ENCODE peak calls at places on chromosome 6, in six cellular contexts. C is A549, N is HepG2, K is K562, E is H1, B is GM12878. Y is an unnamed sample.

GRCh38 chr6:13357551-13358075 is 29.3 kb upstream of the TBC1D7 start:
- DNase-seq in C (no peak), N (no peak), K (no peak), E (no peak), B (no peak), Y (no peak)

GRCh38 chr6:37454420-37455125 is 21.6 kb downstream of the CMTR1 start:
- DNase-seq in C (no peak), N (no peak), K (no peak), E (no peak), B (no peak), Y (peak; percentile 72)

GRCh38 chr6:135182993-135183531 is 2.0 kb downstream of the MYB start:
- DNase-seq in C (no peak), N (no peak), K (peak; percentile 76), E (no peak), B (no peak), Y (no peak)

GRCh38 chr6:45665859-45666258 is 288.1 kb upstream of the SUPT3H start:
- DNase-seq in C (no peak), N (no peak), K (no peak), E (no peak), B (no peak), Y (no peak)

GRCh38 chr6:81985191-81985590 is 232.7 kb upstream of the TENT5A start:
- DNase-seq in C (no peak), N (no peak), K (no peak), E (no peak), B (no peak), Y (no peak)

GRCh38 chr6:157095084-157095483 is 228.2 kb downstream of the TMEM242 start:
- DNase-seq in C (no peak), N (no peak), K (no peak), E (no peak), B (no peak), Y (no peak)

GRCh38 chr6:2101213-2101612 is 144.2 kb downstream of the GMDS start:
- DNase-seq in C (no peak), N (no peak), K (no peak), E (no peak), B (no peak), Y (no peak)

GRCh38 chr6:122008105-122009100 is 391.0 kb upstream of the HSF2 start:
- DNase-seq in C (no peak), N (no peak), K (no peak), E (no peak), B (no peak), Y (no peak)

GRCh38 chr6:105669232-105669631 is 266.4 kb upstream of the PREP start:
- DNase-seq in C (no peak), N (no peak), K (no peak), E (no peak), B (no peak), Y (no peak)

GRCh38 chr6:27630727-27631613 is 158.1 kb upstream of the ZNF184 start:
- DNase-seq in C (peak; percentile 45), N (peak; percentile 74), K (peak; percentile 82), E (peak; percentile 82), B (peak; percentile 49), Y (peak; percentile 52)

DNA sequence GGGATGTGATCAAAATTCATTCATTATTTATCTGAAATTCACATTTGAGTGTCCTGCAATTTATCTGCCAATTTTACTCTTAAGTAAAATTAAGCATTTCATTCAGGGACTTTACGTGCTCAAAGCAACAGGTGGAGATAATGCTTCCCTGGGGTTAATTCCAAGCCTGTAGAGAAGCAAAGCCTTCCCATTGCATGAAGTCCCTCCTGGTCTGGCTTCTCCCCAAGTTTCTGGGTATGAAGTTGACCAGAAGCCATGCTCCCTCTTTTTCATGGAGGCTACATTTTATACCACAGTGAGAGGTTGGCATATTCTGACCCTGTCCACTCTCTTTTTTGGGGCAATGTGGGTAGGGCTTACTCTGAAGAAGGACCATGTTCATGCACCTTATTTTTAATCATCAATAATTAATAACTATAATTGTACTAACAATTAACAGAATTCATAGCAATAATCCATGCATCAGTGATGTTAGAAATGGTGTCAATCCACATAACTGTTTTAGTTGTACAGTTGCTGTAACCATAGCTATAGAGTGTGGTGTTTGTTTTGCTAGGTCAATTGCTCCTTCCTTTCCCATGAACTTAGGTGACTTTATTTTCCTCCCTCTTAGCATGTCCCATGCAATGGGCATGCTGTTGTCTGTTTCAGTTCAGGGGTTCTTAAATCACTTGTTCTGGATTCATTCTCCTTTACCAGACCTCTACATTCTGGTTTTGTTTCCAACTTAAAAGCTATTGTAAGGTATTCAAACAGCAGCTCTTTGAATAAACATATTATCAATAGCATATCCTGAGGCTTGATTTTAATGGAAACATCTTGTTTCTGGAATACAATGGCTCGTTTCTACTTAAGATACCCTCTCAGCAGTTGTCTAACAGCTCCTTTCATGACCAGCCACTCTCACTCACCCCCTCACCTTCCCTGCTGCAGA is 1.5 kb downstream of the LAMA4 start:
- DNase-seq in C (no peak), N (no peak), K (no peak), E (no peak), B (no peak), Y (no peak)
- TF ChIP-seq CHD2 in C (no peak), N (no peak), K (no peak), E (no peak), B (no peak), Y (no peak)

GRCh38 chr6:53240139-53240538 is 91.5 kb upstream of the GCM1 start:
- DNase-seq in C (no peak), N (no peak), K (no peak), E (no peak), B (no peak), Y (no peak)

GRCh38 chr6:53241936-53242335 is 93.3 kb upstream of the GCM1 start:
- DNase-seq in C (no peak), N (no peak), K (no peak), E (no peak), B (no peak), Y (no peak)

GRCh38 chr6:53238311-53238710 is 89.7 kb upstream of the GCM1 start:
- DNase-seq in C (no peak), N (no peak), K (no peak), E (no peak), B (no peak), Y (no peak)

GRCh38 chr6:53240763-53241162 is 92.1 kb upstream of the GCM1 start:
- DNase-seq in C (no peak), N (no peak), K (no peak), E (no peak), B (no peak), Y (no peak)

DNA sequence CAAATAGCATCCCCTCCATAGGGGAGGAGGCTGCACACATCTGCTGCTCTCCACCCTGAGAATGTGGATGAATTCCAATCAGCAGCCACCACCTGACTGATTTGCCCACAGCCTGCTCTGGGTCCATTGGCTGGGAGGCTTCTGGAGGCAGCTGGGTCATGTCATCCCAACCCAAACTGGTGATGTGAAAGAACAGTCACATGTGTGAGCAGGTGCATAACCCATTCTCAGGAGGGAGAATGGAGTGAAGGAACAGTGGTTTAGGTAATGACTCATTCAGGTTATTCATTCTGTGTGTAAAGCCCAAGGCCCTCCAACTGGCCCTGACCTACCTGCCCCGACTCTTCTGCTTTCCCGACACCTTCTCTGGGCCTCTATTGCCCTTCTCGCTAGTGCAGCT is 90.9 kb upstream of the GCM1 start:
- DNase-seq in C (no peak), N (no peak), K (no peak), E (no peak), B (no peak), Y (no peak)
- TF ChIP-seq RAD21 in C (no peak), N (no peak), K (no peak), E (no peak), B (no peak), Y (no peak)

GRCh38 chr6:23246901-23247300 is 677.5 kb downstream of the HDGFL1 start:
- DNase-seq in C (no peak), N (no peak), K (no peak), E (no peak), B (no peak), Y (no peak)

GRCh38 chr6:23245559-23245958 is 676.2 kb downstream of the HDGFL1 start:
- DNase-seq in C (no peak), N (no peak), K (no peak), E (no peak), B (no peak), Y (peak; percentile 43)

GRCh38 chr6:23243858-23244257 is 674.5 kb downstream of the HDGFL1 start:
- DNase-seq in C (no peak), N (no peak), K (no peak), E (no peak), B (no peak), Y (no peak)

DNA sequence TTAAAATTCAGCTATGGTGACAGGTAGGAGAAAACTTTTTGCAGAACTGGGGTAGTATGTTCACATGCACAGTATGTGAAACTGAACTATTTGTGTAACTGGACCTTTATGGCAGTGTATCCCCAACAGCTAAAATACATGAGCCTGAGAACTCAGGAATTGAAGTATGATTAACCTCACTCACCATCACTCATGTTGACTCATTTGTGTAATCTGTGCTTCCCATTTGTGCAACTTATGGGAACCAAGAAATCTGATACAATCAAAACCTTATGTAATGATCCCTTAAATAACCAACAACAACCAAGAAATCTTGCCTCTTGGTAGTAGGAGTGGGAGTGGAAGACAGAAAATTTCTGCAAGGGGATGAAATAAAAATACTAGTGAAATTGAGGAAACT is 674.9 kb downstream of the HDGFL1 start:
- DNase-seq in C (no peak), N (no peak), K (no peak), E (no peak), B (no peak), Y (no peak)
- TF ChIP-seq CHD2 in C (no peak), N (no peak), K (no peak), E (no peak), B (no peak), Y (no peak)

GRCh38 chr6:33696538-33697518 is 14.7 kb downstream of the UQCC2 start:
- DNase-seq in C (no peak), N (no peak), K (no peak), E (no peak), B (no peak), Y (peak; percentile 40)
- TF ChIP-seq RAD21 in C (no peak), N (no peak), K (no peak), E (no peak), B (no peak), Y (no peak)